ENCODE peak calls at places on chromosomes 13 and 19, in four cellular contexts. I is endodermal cell, B is GM23338, Q is tibial artery. P is an unnamed sample.

GRCh38 chr19:39915101-39915847 is 19.2 kb downstream of the FCGBP start:
- DNase-seq in I (peak; percentile 53), B (peak; percentile 66), Q (no peak), P (no peak)

GRCh38 chr13:86681223-86681622 is 882.0 kb upstream of the SLITRK6 start:
- DNase-seq in I (no peak), B (no peak), Q (no peak), P (no peak)

GRCh38 chr19:44455100-44455499 is 6.8 kb upstream of the ZNF229 start:
- DNase-seq in I (no peak), B (no peak), Q (no peak), P (no peak)

GRCh38 chr13:46614582-46614981 is 61.6 kb downstream of the LRCH1 start:
- DNase-seq in I (no peak), B (no peak), Q (no peak), P (no peak)

GRCh38 chr13:51800456-51800855 is 3.5 kb downstream of the DHRS12 start:
- DNase-seq in I (no peak), B (no peak), Q (peak; percentile 81), P (no peak)

GRCh38 chr19:21750586-21751128 is 16.7 kb downstream of the ZNF100 start:
- DNase-seq in I (no peak), B (no peak), Q (no peak), P (no peak)

GRCh38 chr19:49987159-49987698 is 26.3 kb upstream of the SIGLEC11 start:
- DNase-seq in I (peak; percentile 99), B (peak; percentile 99), Q (peak; percentile 84), P (no peak)

GRCh38 chr13:51887441-51887840 is 25.7 kb downstream of the CCDC70 start:
- DNase-seq in I (no peak), B (no peak), Q (no peak), P (no peak)

GRCh38 chr13:100540621-100541020 is 48.0 kb downstream of the GGACT start:
- DNase-seq in I (no peak), B (no peak), Q (no peak), P (peak; percentile 38)

GRCh38 chr19:46975011-46975917 is 44.4 kb upstream of the NPAS1 start:
- DNase-seq in I (no peak), B (no peak), Q (no peak), P (no peak)

GRCh38 chr13:19818223-19818842 is 35.6 kb upstream of the PSPC1 start:
- DNase-seq in I (peak; percentile 97), B (peak; percentile 92), Q (no peak), P (no peak)

GRCh38 chr19:18846862-18847515 is 15.2 kb downstream of the UPF1 start:
- DNase-seq in I (peak; percentile 93), B (peak; percentile 92), Q (peak; percentile 82), P (peak; percentile 87)

GRCh38 chr13:92573467-92574057 is 653.0 kb upstream of the GPC6 start:
- DNase-seq in I (peak; percentile 73), B (peak; percentile 84), Q (no peak), P (no peak)

GRCh38 chr19:48918801-48919247 is 14.7 kb upstream of the DHDH start:
- DNase-seq in I (peak; percentile 90), B (peak; percentile 92), Q (no peak), P (no peak)

GRCh38 chr19:6020166-6020967 is 42.4 kb upstream of the RANBP3 start:
- DNase-seq in I (no peak), B (no peak), Q (no peak), P (no peak)

GRCh38 chr13:45333973-45334922 is 6.7 kb downstream of the TPT1 start:
- DNase-seq in I (peak; percentile 64), B (peak; percentile 27), Q (no peak), P (no peak)

DNA sequence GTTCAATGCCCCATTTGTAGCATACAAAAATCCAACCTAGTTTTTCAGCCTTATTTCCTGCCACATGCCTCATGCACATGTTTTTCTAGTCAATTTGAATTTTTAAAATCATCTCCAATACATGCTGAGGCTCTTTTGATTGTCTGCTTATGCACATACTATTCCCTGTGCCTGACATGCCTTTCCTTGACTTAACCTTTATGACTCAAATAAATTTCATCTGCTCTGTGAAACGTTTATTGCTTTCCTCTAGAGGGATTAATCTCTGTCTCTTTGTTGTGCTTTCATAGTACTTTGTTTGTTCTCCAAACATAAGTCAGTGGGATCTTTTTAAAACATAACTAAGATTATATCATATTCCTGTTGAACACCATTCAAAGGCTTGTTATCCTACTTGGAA is 346.7 kb downstream of the FGF14 start:
- DNase-seq in I (no peak), B (no peak), Q (no peak), P (no peak)
- H3K27ac ChIP-seq in I (no peak overlapping the region), B (no peak overlapping the region), Q (no peak overlapping the region), P (no peak overlapping the region)

DNA sequence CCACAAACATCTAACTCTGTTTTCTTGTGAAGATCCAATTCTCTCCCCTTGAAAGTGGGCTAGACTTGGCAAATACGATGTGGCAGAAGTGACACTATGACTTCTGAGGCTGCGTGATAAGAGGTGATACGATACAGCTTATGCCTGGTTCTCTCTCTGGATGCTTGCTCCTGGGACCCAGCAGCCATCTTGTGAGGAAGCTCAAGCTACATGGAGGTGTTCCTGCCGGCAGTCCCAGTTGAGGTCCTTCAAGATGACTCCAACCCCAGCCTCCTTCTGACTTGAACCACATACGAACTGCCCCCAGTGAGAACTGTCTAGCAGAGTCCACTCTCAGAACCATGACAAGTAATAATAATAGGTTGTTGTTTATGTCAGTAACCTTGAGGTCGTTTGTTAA is 10.7 kb upstream of the FEM1A start:
- DNase-seq in I (no peak), B (no peak), Q (no peak), P (no peak)
- TF ChIP-seq CTCF in I (no peak), B (no peak), Q (no peak), P (no peak)

GRCh38 chr19:52444506-52444905 is 8.8 kb upstream of the ZNF578 start:
- DNase-seq in I (no peak), B (no peak), Q (no peak), P (no peak)
- H3K27ac ChIP-seq in I (no peak overlapping the region), B (no peak overlapping the region), Q (no peak overlapping the region), P (no peak overlapping the region)

GRCh38 chr19:54882758-54883157 is 8.7 kb downstream of the FCAR start:
- DNase-seq in I (no peak), B (no peak), Q (no peak), P (no peak)
- TF ChIP-seq CTCF in I (peak; percentile 61), B (peak; percentile 33), Q (no peak), P (no peak)

GRCh38 chr13:83184150-83184475 is 698.2 kb downstream of the SLITRK1 start:
- DNase-seq in I (no peak), B (no peak), Q (no peak), P (no peak)
- H3K27ac ChIP-seq in I (no peak overlapping the region), B (no peak overlapping the region), Q (no peak overlapping the region), P (no peak overlapping the region)